ENCODE peak calls at places on chromosome 11, in five cellular contexts. K is spleen, D is PC-3, A is pancreas, G is body of pancreas. B is an unnamed sample. For H3K9me3, the result is how much of the 10 kb centered on the place peaks cover.

GRCh38 chr11:125585486-125585885 is 7.2 kb upstream of the STT3A start:
- DNase-seq in A (no peak), K (no peak), G (no peak), D (no peak), B (no peak)

GRCh38 chr11:1564535-1565172 is 7.4 kb downstream of the DUSP8 start:
- DNase-seq in K (peak), A (peak), G (peak), D (peak), B (peak)

GRCh38 chr11:12354750-12355545 is 22.4 kb upstream of the PARVA start:
- DNase-seq in K (no peak), G (no peak), D (no peak), A (no peak), B (no peak)

GRCh38 chr11:64583296-64584262 is 7.4 kb upstream of the SLC22A12 start:
- DNase-seq in D (peak), G (no peak), K (peak), A (no peak), B (no peak)

GRCh38 chr11:37449146-37449545 is 851.1 kb upstream of the RAG2 start:
- DNase-seq in D (peak), G (no peak), K (no peak), A (no peak), B (peak)

GRCh38 chr11:19805827-19806226 is 93.2 kb downstream of the NAV2 start:
- DNase-seq in G (no peak), K (no peak), D (no peak), A (no peak), B (no peak)

GRCh38 chr11:95419915-95420314 is 188.9 kb upstream of the SESN3 start:
- DNase-seq in A (no peak), D (peak), G (no peak), K (no peak), B (no peak)

GRCh38 chr11:128330203-128330602 is 257.2 kb downstream of the ETS1 start:
- DNase-seq in D (no peak), K (peak), G (no peak), A (no peak), B (no peak)

GRCh38 chr11:119031912-119032280 is 1.2 kb upstream of the SLC37A4 start:
- DNase-seq in D (no peak), A (no peak), G (no peak), K (peak), B (no peak)

GRCh38 chr11:29395555-29396072 is 621.2 kb downstream of the KCNA4 start:
- DNase-seq in A (no peak), G (no peak), D (no peak), K (no peak), B (no peak)

GRCh38 chr11:64868904-64869570 is 9.4 kb downstream of the EHD1 start:
- DNase-seq in G (no peak), K (peak), A (peak), D (peak), B (no peak)

GRCh38 chr11:117020873-117021564 is 77.2 kb downstream of the SIK3 start:
- DNase-seq in A (no peak), D (no peak), K (no peak), G (peak), B (no peak)
- H3K4me3 ChIP-seq in A (no peak), D (no peak), K (no peak), G (no peak), B (no peak)

GRCh38 chr11:17369685-17370243 is 18.2 kb downstream of the NCR3LG1 start:
- DNase-seq in D (no peak), K (no peak), G (no peak), A (no peak), B (no peak)
- H3K9me3 ChIP-seq in D (under half), K (half or more), G (half or more), A (under half), B (under half)

GRCh38 chr11:117187007-117187406 is 8.5 kb downstream of the SIDT2 start:
- DNase-seq in G (peak), D (no peak), K (no peak), A (peak), B (no peak)
- H3K4me3 ChIP-seq in G (no peak), D (no peak), K (no peak), A (no peak), B (no peak)

GRCh38 chr11:17378655-17379054 is 9.8 kb downstream of the KCNJ11 start:
- DNase-seq in A (no peak), D (no peak), G (no peak), K (no peak), B (no peak)

GRCh38 chr11:17379383-17380180 is 8.9 kb downstream of the KCNJ11 start:
- DNase-seq in A (no peak), K (no peak), D (no peak), G (no peak), B (no peak)

GRCh38 chr11:17375547-17375946 is 12.9 kb downstream of the KCNJ11 start:
- DNase-seq in K (no peak), D (no peak), A (no peak), G (no peak), B (no peak)

GRCh38 chr11:17381156-17381555 is 7.3 kb downstream of the KCNJ11 start:
- DNase-seq in K (no peak), G (no peak), A (no peak), D (no peak), B (no peak)

DNA sequence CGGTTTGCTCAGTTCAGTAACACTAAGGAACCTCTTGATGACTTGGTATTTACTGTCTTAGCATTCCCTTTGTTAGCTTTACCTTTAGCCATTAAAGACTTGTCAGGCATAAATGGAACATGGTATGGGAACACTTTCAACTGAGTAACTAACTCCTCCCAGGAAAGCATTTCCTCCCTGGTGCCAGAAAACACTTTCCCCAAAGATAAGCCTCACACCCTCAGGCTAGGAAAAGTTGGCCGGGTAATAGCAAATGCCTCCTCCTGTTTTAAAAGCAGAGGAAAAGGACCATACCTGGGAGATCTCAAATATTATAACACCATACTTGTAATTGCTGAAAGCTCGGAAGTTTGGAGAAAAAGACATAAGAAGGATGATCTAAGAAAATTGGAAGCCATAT is 12.0 kb downstream of the KCNJ11 start:
- DNase-seq in A (no peak), K (no peak), G (no peak), D (no peak), B (no peak)
- H3K9me3 ChIP-seq in A (under half), K (under half), G (under half), D (under half), B (under half)

DNA sequence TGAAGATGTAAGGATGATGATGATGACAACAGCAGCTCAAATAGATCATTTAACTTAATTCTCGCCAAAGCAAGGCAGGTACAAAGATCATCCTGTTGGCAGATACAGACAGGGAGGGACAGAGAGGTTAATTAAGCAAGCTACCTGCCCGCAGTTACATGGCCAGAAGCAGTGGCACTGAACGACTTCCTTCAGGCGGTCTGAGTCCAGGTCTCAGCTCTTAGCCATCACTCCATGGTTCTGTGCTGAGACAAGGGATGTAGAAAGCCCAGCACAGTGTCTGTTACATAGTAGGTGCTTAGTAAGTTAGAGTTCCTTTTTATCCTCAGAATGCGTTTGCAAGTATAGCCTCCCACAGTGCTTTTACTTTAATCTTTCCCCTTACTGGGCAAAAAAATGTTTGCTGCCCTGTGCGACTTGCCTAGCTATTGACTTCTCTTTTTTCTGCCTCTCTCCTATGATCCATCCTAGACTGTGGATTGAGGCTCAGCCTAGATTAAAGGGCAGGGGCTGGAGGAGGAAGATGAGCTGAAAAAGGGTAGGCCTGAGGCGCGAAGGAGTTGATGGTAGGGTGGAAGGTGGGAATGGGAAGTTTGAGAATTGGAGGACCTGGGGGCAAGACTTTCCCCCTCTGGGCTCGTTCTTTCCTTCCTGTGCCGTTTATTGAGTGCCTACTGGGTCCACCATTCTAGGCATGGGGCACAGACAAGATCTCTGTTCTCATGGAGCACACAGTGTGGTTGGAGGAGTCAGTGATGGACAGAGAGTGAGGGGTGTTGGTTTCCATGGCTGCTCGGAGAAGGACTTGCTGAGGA is 108.2 kb upstream of the OR4B1 start:
- DNase-seq in K (no peak), G (no peak), D (no peak), A (no peak), B (no peak)
- H3K4me3 ChIP-seq in K (no peak), G (no peak), D (no peak), A (no peak), B (no peak)

GRCh38 chr11:58796333-58797049 is 48.0 kb downstream of the GLYATL2 start:
- DNase-seq in D (no peak), K (no peak), G (peak), A (no peak), B (peak)

GRCh38 chr11:58801302-58801701 is 43.2 kb downstream of the GLYATL2 start:
- DNase-seq in G (no peak), K (no peak), A (no peak), D (no peak), B (no peak)

GRCh38 chr11:58805065-58805464 is 39.4 kb downstream of the GLYATL2 start:
- DNase-seq in A (no peak), K (no peak), G (no peak), D (peak), B (no peak)

GRCh38 chr11:58807358-58807757 is 37.1 kb downstream of the GLYATL2 start:
- DNase-seq in A (no peak), K (no peak), G (no peak), D (no peak), B (no peak)

DNA sequence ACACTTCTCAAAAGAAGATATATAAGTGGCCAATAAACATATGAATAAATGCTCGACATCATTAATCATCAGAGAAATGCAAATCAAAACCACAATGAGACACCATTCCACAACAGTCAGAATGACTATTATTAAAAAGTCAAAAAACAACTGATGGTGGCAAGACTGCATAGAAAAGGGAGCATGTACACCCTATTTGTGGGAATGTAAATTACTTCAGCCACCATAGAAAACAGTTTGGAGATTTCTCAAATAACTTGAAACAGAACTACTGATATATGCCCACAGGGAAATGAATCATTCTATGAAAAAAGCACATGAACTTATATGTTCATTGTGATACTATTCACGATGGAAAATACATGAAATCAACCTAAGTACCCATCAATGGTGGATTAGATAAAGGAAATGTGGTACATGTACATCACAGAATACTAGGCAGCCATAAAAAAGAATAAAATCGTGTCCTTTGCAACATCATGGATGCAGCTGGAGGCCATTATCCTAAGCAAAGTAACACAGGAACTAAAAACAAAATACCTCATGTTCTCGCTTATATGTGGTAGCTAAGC is 42.4 kb downstream of the GLYATL2 start:
- DNase-seq in D (no peak), G (no peak), A (no peak), K (no peak), B (no peak)
- H3K9me3 ChIP-seq in D (under half), G (under half), A (under half), K (under half), B (under half)

DNA sequence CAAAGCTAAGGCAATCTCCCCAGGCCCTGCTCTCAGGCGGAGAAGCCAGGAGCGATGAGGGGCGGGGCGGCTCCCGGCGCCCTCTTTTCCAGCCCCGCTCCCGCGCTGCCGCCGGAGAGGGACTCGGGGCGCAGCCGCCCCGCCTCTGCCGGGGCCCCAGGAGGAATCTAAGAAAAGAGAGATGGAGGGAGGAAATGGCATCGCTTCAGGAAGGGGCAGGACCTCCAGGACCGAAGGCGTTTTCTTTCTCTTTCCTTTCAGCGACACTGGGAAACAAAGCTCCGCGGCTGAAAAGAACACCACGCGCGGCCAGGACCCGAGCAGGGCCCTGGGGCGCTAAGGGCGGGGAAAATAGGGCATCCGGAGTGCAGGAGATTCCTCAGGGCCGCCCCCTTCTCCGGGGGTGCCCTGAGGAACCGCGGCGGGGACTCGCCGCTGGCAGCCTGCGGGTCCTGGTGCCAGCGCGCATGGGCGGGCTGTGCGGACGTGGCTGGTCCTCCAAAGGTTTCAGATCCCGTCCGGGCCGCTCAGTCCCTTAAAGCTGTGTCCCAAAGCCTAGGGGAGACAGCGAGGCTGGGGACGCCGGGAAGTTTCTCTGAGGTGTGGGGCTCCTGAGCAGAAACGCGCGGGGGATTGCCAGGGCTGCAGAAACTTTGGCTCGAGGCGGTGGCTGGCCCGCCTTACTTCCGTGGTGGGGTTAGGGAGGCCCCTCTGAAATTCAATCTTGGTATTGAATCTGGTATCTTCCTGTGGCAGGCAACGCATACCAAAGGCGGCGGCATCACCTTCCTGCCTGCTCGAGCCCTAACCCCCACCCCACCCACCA is 2.8 kb upstream of the BSX start:
- DNase-seq in D (no peak), A (peak), K (no peak), G (peak), B (no peak)
- H3K4me3 ChIP-seq in D (peak), A (peak), K (peak), G (peak), B (peak)